ENCODE peak calls at places on chromosomes 2 and 18, in nine cellular contexts. One of them, this sample, is unnamed. For H3K27me3, the result is how much of the 10 kb centered on the place peaks cover.

GRCh38 chr18:34867520-34867919 is 157.4 kb downstream of the DTNA start:
- DNase-seq in cardiac muscle cell: peak
- DNase-seq in dorsolateral prefrontal cortex: no peak
- DNase-seq in right cardiac atrium: peak
- DNase-seq in HCT116: peak
- DNase-seq in heart left ventricle: peak
- DNase-seq in Panc1: no peak
- DNase-seq in mesendoderm: peak
- DNase-seq in CD8-positive, alpha-beta memory T cell: no peak
- DNase-seq in this sample: peak

GRCh38 chr2:211103989-211104388 is 547.6 kb downstream of the CPS1 start:
- DNase-seq in cardiac muscle cell: peak
- DNase-seq in dorsolateral prefrontal cortex: no peak
- DNase-seq in right cardiac atrium: peak
- DNase-seq in HCT116: no peak
- DNase-seq in heart left ventricle: no peak
- DNase-seq in Panc1: no peak
- DNase-seq in mesendoderm: no peak
- DNase-seq in CD8-positive, alpha-beta memory T cell: no peak
- DNase-seq in this sample: no peak

GRCh38 chr2:128690431-128690830 is 371.8 kb upstream of the HS6ST1 start:
- DNase-seq in cardiac muscle cell: no peak
- DNase-seq in dorsolateral prefrontal cortex: no peak
- DNase-seq in right cardiac atrium: no peak
- DNase-seq in HCT116: no peak
- DNase-seq in heart left ventricle: no peak
- DNase-seq in Panc1: no peak
- DNase-seq in mesendoderm: no peak
- DNase-seq in CD8-positive, alpha-beta memory T cell: no peak
- DNase-seq in this sample: no peak

GRCh38 chr2:144376926-144377325 is 143.0 kb downstream of the ZEB2 start:
- DNase-seq in cardiac muscle cell: peak
- DNase-seq in dorsolateral prefrontal cortex: no peak
- DNase-seq in right cardiac atrium: no peak
- DNase-seq in HCT116: no peak
- DNase-seq in heart left ventricle: no peak
- DNase-seq in Panc1: no peak
- DNase-seq in mesendoderm: no peak
- DNase-seq in CD8-positive, alpha-beta memory T cell: no peak
- DNase-seq in this sample: no peak

GRCh38 chr2:231490801-231491200 is 26.5 kb upstream of the NCL start:
- DNase-seq in cardiac muscle cell: no peak
- DNase-seq in dorsolateral prefrontal cortex: peak
- DNase-seq in right cardiac atrium: no peak
- DNase-seq in HCT116: no peak
- DNase-seq in heart left ventricle: no peak
- DNase-seq in Panc1: no peak
- DNase-seq in mesendoderm: no peak
- DNase-seq in CD8-positive, alpha-beta memory T cell: no peak
- DNase-seq in this sample: no peak

GRCh38 chr2:109318150-109318948 is 189.3 kb downstream of the SH3RF3 start:
- DNase-seq in cardiac muscle cell: peak
- DNase-seq in dorsolateral prefrontal cortex: no peak
- DNase-seq in right cardiac atrium: peak
- DNase-seq in HCT116: no peak
- DNase-seq in heart left ventricle: peak
- DNase-seq in Panc1: no peak
- DNase-seq in mesendoderm: no peak
- DNase-seq in CD8-positive, alpha-beta memory T cell: no peak
- DNase-seq in this sample: no peak

GRCh38 chr2:118437501-118437900 is 349.2 kb downstream of the INSIG2 start:
- DNase-seq in cardiac muscle cell: no peak
- DNase-seq in dorsolateral prefrontal cortex: no peak
- DNase-seq in right cardiac atrium: no peak
- DNase-seq in HCT116: no peak
- DNase-seq in heart left ventricle: no peak
- DNase-seq in Panc1: no peak
- DNase-seq in mesendoderm: no peak
- DNase-seq in CD8-positive, alpha-beta memory T cell: no peak
- DNase-seq in this sample: no peak

GRCh38 chr2:110838657-110839357 is 106.4 kb downstream of the ACOXL start:
- DNase-seq in cardiac muscle cell: no peak
- DNase-seq in dorsolateral prefrontal cortex: no peak
- DNase-seq in right cardiac atrium: no peak
- DNase-seq in HCT116: no peak
- DNase-seq in heart left ventricle: no peak
- DNase-seq in Panc1: no peak
- DNase-seq in mesendoderm: no peak
- DNase-seq in CD8-positive, alpha-beta memory T cell: no peak
- DNase-seq in this sample: no peak

GRCh38 chr18:21735452-21736015 is 5.1 kb upstream of the MIB1 start:
- DNase-seq in cardiac muscle cell: peak
- DNase-seq in dorsolateral prefrontal cortex: no peak
- DNase-seq in right cardiac atrium: peak
- DNase-seq in HCT116: no peak
- DNase-seq in heart left ventricle: peak
- DNase-seq in Panc1: no peak
- DNase-seq in mesendoderm: peak
- DNase-seq in CD8-positive, alpha-beta memory T cell: peak
- DNase-seq in this sample: peak

GRCh38 chr2:17547237-17547636 is 6.7 kb downstream of the VSNL1 start:
- DNase-seq in cardiac muscle cell: no peak
- DNase-seq in dorsolateral prefrontal cortex: no peak
- DNase-seq in right cardiac atrium: no peak
- DNase-seq in HCT116: no peak
- DNase-seq in heart left ventricle: no peak
- DNase-seq in Panc1: no peak
- DNase-seq in mesendoderm: no peak
- DNase-seq in CD8-positive, alpha-beta memory T cell: no peak
- DNase-seq in this sample: no peak

GRCh38 chr2:98875746-98876145 is 60.3 kb downstream of the CRACDL start:
- DNase-seq in cardiac muscle cell: no peak
- DNase-seq in dorsolateral prefrontal cortex: no peak
- DNase-seq in right cardiac atrium: no peak
- DNase-seq in HCT116: no peak
- DNase-seq in heart left ventricle: no peak
- DNase-seq in Panc1: no peak
- DNase-seq in mesendoderm: no peak
- DNase-seq in CD8-positive, alpha-beta memory T cell: no peak
- DNase-seq in this sample: no peak

GRCh38 chr18:4264347-4264791 is 190.7 kb downstream of the DLGAP1 start:
- DNase-seq in cardiac muscle cell: no peak
- DNase-seq in dorsolateral prefrontal cortex: no peak
- DNase-seq in right cardiac atrium: peak
- DNase-seq in HCT116: no peak
- DNase-seq in heart left ventricle: peak
- DNase-seq in Panc1: no peak
- DNase-seq in mesendoderm: no peak
- DNase-seq in CD8-positive, alpha-beta memory T cell: no peak
- DNase-seq in this sample: no peak

GRCh38 chr18:52422985-52423601 is 83.1 kb downstream of the DCC start:
- DNase-seq in cardiac muscle cell: no peak
- DNase-seq in dorsolateral prefrontal cortex: no peak
- DNase-seq in right cardiac atrium: no peak
- DNase-seq in HCT116: no peak
- DNase-seq in heart left ventricle: no peak
- DNase-seq in Panc1: no peak
- DNase-seq in mesendoderm: peak
- DNase-seq in CD8-positive, alpha-beta memory T cell: no peak
- DNase-seq in this sample: no peak

GRCh38 chr2:97737421-97738235 is 24.3 kb downstream of the ZAP70 start:
- DNase-seq in cardiac muscle cell: no peak
- DNase-seq in dorsolateral prefrontal cortex: no peak
- DNase-seq in right cardiac atrium: no peak
- DNase-seq in HCT116: no peak
- DNase-seq in heart left ventricle: no peak
- DNase-seq in Panc1: no peak
- DNase-seq in mesendoderm: no peak
- DNase-seq in CD8-positive, alpha-beta memory T cell: no peak
- DNase-seq in this sample: no peak

GRCh38 chr2:10414591-10414990 is 33.5 kb downstream of the ODC1 start:
- DNase-seq in cardiac muscle cell: no peak
- DNase-seq in dorsolateral prefrontal cortex: no peak
- DNase-seq in right cardiac atrium: peak
- DNase-seq in HCT116: no peak
- DNase-seq in heart left ventricle: no peak
- DNase-seq in Panc1: no peak
- DNase-seq in mesendoderm: no peak
- DNase-seq in CD8-positive, alpha-beta memory T cell: no peak
- DNase-seq in this sample: no peak

GRCh38 chr2:120176526-120176925 is 46.7 kb downstream of the TMEM185B start:
- DNase-seq in cardiac muscle cell: no peak
- DNase-seq in dorsolateral prefrontal cortex: no peak
- DNase-seq in right cardiac atrium: no peak
- DNase-seq in HCT116: no peak
- DNase-seq in heart left ventricle: no peak
- DNase-seq in Panc1: no peak
- DNase-seq in mesendoderm: no peak
- DNase-seq in CD8-positive, alpha-beta memory T cell: no peak
- DNase-seq in this sample: no peak
- H3K4me3 ChIP-seq in cardiac muscle cell: no peak
- H3K4me3 ChIP-seq in dorsolateral prefrontal cortex: no peak
- H3K4me3 ChIP-seq in right cardiac atrium: no peak
- H3K4me3 ChIP-seq in HCT116: no peak
- H3K4me3 ChIP-seq in heart left ventricle: no peak
- H3K4me3 ChIP-seq in Panc1: no peak
- H3K4me3 ChIP-seq in mesendoderm: no peak
- H3K4me3 ChIP-seq in CD8-positive, alpha-beta memory T cell: peak
- H3K4me3 ChIP-seq in this sample: no peak

GRCh38 chr2:64860321-64860751 is 128.9 kb upstream of the SLC1A4 start:
- DNase-seq in cardiac muscle cell: no peak
- DNase-seq in dorsolateral prefrontal cortex: no peak
- DNase-seq in right cardiac atrium: peak
- DNase-seq in HCT116: no peak
- DNase-seq in heart left ventricle: no peak
- DNase-seq in Panc1: no peak
- DNase-seq in mesendoderm: no peak
- DNase-seq in CD8-positive, alpha-beta memory T cell: no peak
- DNase-seq in this sample: peak
- H3K27me3 ChIP-seq in cardiac muscle cell: under half
- H3K27me3 ChIP-seq in dorsolateral prefrontal cortex: under half
- H3K27me3 ChIP-seq in right cardiac atrium: under half
- H3K27me3 ChIP-seq in HCT116: under half
- H3K27me3 ChIP-seq in heart left ventricle: under half
- H3K27me3 ChIP-seq in Panc1: under half
- H3K27me3 ChIP-seq in mesendoderm: under half
- H3K27me3 ChIP-seq in CD8-positive, alpha-beta memory T cell: under half
- H3K27me3 ChIP-seq in this sample: under half

GRCh38 chr18:62603979-62604378 is 81.2 kb downstream of the ZCCHC2 start:
- DNase-seq in cardiac muscle cell: no peak
- DNase-seq in dorsolateral prefrontal cortex: no peak
- DNase-seq in right cardiac atrium: no peak
- DNase-seq in HCT116: no peak
- DNase-seq in heart left ventricle: no peak
- DNase-seq in Panc1: no peak
- DNase-seq in mesendoderm: no peak
- DNase-seq in CD8-positive, alpha-beta memory T cell: no peak
- DNase-seq in this sample: no peak
- H3K4me3 ChIP-seq in cardiac muscle cell: no peak
- H3K4me3 ChIP-seq in dorsolateral prefrontal cortex: no peak
- H3K4me3 ChIP-seq in right cardiac atrium: no peak
- H3K4me3 ChIP-seq in HCT116: no peak
- H3K4me3 ChIP-seq in heart left ventricle: no peak
- H3K4me3 ChIP-seq in Panc1: no peak
- H3K4me3 ChIP-seq in mesendoderm: no peak
- H3K4me3 ChIP-seq in CD8-positive, alpha-beta memory T cell: no peak
- H3K4me3 ChIP-seq in this sample: no peak

GRCh38 chr2:45006041-45006941 is 3.0 kb downstream of the SIX2 start:
- DNase-seq in cardiac muscle cell: no peak
- DNase-seq in dorsolateral prefrontal cortex: no peak
- DNase-seq in right cardiac atrium: no peak
- DNase-seq in HCT116: no peak
- DNase-seq in heart left ventricle: no peak
- DNase-seq in Panc1: no peak
- DNase-seq in mesendoderm: no peak
- DNase-seq in CD8-positive, alpha-beta memory T cell: no peak
- DNase-seq in this sample: peak
- H3K27me3 ChIP-seq in cardiac muscle cell: half or more
- H3K27me3 ChIP-seq in dorsolateral prefrontal cortex: half or more
- H3K27me3 ChIP-seq in right cardiac atrium: under half
- H3K27me3 ChIP-seq in HCT116: under half
- H3K27me3 ChIP-seq in heart left ventricle: half or more
- H3K27me3 ChIP-seq in Panc1: under half
- H3K27me3 ChIP-seq in mesendoderm: half or more
- H3K27me3 ChIP-seq in CD8-positive, alpha-beta memory T cell: under half
- H3K27me3 ChIP-seq in this sample: half or more